ENCODE peak calls at places on chromosomes 12 and 14, in six cellular contexts. P, D, Q, O, U and I are unnamed samples.
A peak's percentile ranks its signal among the peaks of the same experiment; 100 is the strongest.

GRCh38 chr14:34616360-34616759 is 13.6 kb downstream of the SNX6 start:
- DNase-seq in P (no peak), D (no peak), Q (no peak), O (no peak), U (no peak), I (no peak)

GRCh38 chr12:48997719-48998496 is 1.3 kb downstream of the DDN start:
- DNase-seq in P (no peak), D (no peak), Q (peak; percentile 52), O (no peak), U (peak; percentile 84), I (no peak)

GRCh38 chr12:78555802-78556201 is 308.8 kb upstream of the SYT1 start:
- DNase-seq in P (no peak), D (no peak), Q (no peak), O (no peak), U (no peak), I (no peak)

GRCh38 chr12:105418232-105418631 is 87.7 kb downstream of the C12orf75 start:
- DNase-seq in P (no peak), D (no peak), Q (peak; percentile 65), O (no peak), U (no peak), I (no peak)

GRCh38 chr12:94184995-94185711 is 36.8 kb downstream of the PLXNC1 start:
- DNase-seq in P (no peak), D (no peak), Q (no peak), O (no peak), U (no peak), I (no peak)

GRCh38 chr12:6773662-6774351 is 1.5 kb downstream of the LAG3 start:
- DNase-seq in P (no peak), D (no peak), Q (no peak), O (no peak), U (no peak), I (no peak)

GRCh38 chr14:62015248-62015647 is 253.0 kb downstream of the SNAPC1 start:
- DNase-seq in P (no peak), D (no peak), Q (no peak), O (no peak), U (no peak), I (no peak)

GRCh38 chr12:95258803-95259202 is 41.2 kb downstream of the VEZT start:
- DNase-seq in P (no peak), D (no peak), Q (no peak), O (no peak), U (no peak), I (no peak)

GRCh38 chr14:100219126-100219785 is 19.7 kb upstream of the YY1 start:
- DNase-seq in P (no peak), D (no peak), Q (no peak), O (no peak), U (peak; percentile 20), I (no peak)

GRCh38 chr12:111448266-111448830 is 42.6 kb downstream of the SH2B3 start:
- DNase-seq in P (no peak), D (no peak), Q (no peak), O (no peak), U (no peak), I (peak; percentile 24)

GRCh38 chr12:115227137-115227615 is 543.2 kb upstream of the TBX3 start:
- DNase-seq in P (no peak), D (no peak), Q (no peak), O (no peak), U (no peak), I (no peak)

GRCh38 chr12:114673169-114673833 is 10.7 kb downstream of the TBX3 start:
- DNase-seq in P (no peak), D (no peak), Q (no peak), O (no peak), U (no peak), I (no peak)

GRCh38 chr12:121628536-121628935 is 2.2 kb downstream of the ORAI1 start:
- DNase-seq in P (no peak), D (no peak), Q (no peak), O (no peak), U (no peak), I (no peak)

GRCh38 chr12:120323772-120324171 is 3.8 kb downstream of the PLA2G1B start:
- DNase-seq in P (no peak), D (no peak), Q (no peak), O (no peak), U (no peak), I (no peak)

GRCh38 chr14:51653096-51653814 is 1.5 kb downstream of the FRMD6 start:
- DNase-seq in P (no peak), D (no peak), Q (peak; percentile 7), O (peak; percentile 29), U (no peak), I (no peak)

GRCh38 chr12:56116267-56117081 is at the start of gene RPL41:
- DNase-seq in P (peak; percentile 90), D (peak; percentile 94), Q (peak; percentile 91), O (peak; percentile 96), U (peak; percentile 96), I (peak; percentile 92)

GRCh38 chr12:6701078-6701768 is 608 bp upstream of the PIANP start:
- DNase-seq in P (no peak), D (no peak), Q (no peak), O (no peak), U (peak; percentile 38), I (no peak)

GRCh38 chr14:89827260-89827659 is 127.3 kb downstream of the EFCAB11 start:
- DNase-seq in P (no peak), D (no peak), Q (no peak), O (no peak), U (peak; percentile 72), I (no peak)